ENCODE peak calls at places on chromosome 11, in six cellular contexts. T, G, M, D, F and L are unnamed samples.

GRCh38 chr11:101862410-101863233 is 52.2 kb upstream of the CEP126 start:
- DNase-seq in G (peak), T (no peak), F (no peak), M (peak), D (peak), L (no peak)

GRCh38 chr11:121895919-121896318 is 220.1 kb downstream of the BLID start:
- DNase-seq in F (no peak), T (no peak), M (peak), G (peak), D (no peak), L (no peak)

GRCh38 chr11:3609416-3610265 is 32.2 kb downstream of the ART5 start:
- DNase-seq in F (no peak), M (no peak), T (no peak), D (peak), G (peak), L (peak)

GRCh38 chr11:76604081-76604601 is 66.4 kb downstream of the LRRC32 start:
- DNase-seq in D (no peak), F (no peak), M (peak), T (no peak), G (no peak), L (no peak)

GRCh38 chr11:57277845-57278720 is 41.0 kb upstream of the APLNR start:
- DNase-seq in D (peak), F (peak), T (peak), M (peak), G (peak), L (peak)

GRCh38 chr11:21975242-21975641 is 217.6 kb upstream of the ANO5 start:
- DNase-seq in F (no peak), T (no peak), G (no peak), M (no peak), D (no peak), L (no peak)

GRCh38 chr11:79167510-79168188 is 273.2 kb downstream of the TENM4 start:
- DNase-seq in G (peak), F (no peak), D (no peak), M (no peak), T (no peak), L (no peak)

GRCh38 chr11:71580057-71581003 is 2.3 kb downstream of the KRTAP5-11 start:
- DNase-seq in F (peak), M (peak), D (peak), G (peak), T (no peak), L (peak)

GRCh38 chr11:10294289-10294953 is 402 bp upstream of the SBF2 start:
- DNase-seq in F (peak), M (peak), G (peak), D (no peak), T (no peak), L (no peak)

GRCh38 chr11:26073646-26074045 is 258.3 kb upstream of the ANO3 start:
- DNase-seq in M (no peak), G (no peak), D (no peak), T (no peak), F (no peak), L (no peak)

GRCh38 chr11:18608373-18608772 is 8.8 kb downstream of the MISFA start:
- DNase-seq in G (peak), M (no peak), F (no peak), T (no peak), D (no peak), L (peak)

GRCh38 chr11:101466352-101466751 is 117.5 kb downstream of the TRPC6 start:
- DNase-seq in G (no peak), D (no peak), T (no peak), F (no peak), M (no peak), L (no peak)

GRCh38 chr11:68445531-68446035 is 15.0 kb upstream of the PPP6R3 start:
- DNase-seq in M (no peak), T (no peak), D (no peak), F (no peak), G (no peak), L (no peak)

GRCh38 chr11:11668781-11669180 is 47.0 kb upstream of the GALNT18 start:
- DNase-seq in F (no peak), G (no peak), T (no peak), M (no peak), D (no peak), L (no peak)

GRCh38 chr11:11669447-11669846 is 47.6 kb upstream of the GALNT18 start:
- DNase-seq in T (no peak), G (no peak), D (no peak), F (peak), M (no peak), L (no peak)

GRCh38 chr11:11672101-11672500 is 50.3 kb upstream of the GALNT18 start:
- DNase-seq in T (no peak), F (no peak), G (no peak), D (no peak), M (no peak), L (no peak)

GRCh38 chr11:11672764-11673163 is 51.0 kb upstream of the GALNT18 start:
- DNase-seq in D (no peak), M (no peak), F (no peak), T (no peak), G (no peak), L (no peak)

DNA sequence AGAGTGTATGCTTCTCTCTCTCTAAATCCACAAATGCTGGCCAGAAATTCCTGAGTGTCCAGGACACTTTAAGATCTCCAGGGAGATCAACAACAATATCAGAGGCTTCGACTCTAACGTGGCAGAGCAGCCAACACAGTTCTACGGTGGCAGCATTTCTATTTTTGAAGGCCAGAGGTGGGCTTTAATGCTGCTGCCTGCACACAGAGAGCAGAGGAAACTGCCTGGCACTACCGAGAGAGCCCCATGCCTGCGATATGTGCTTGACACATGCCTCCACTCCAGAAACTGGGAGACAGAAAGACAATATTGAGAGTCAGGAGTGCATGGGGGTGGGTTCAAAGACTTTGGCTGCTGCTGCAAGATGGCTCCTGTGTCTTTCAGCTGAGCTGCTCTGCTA is 48.8 kb upstream of the GALNT18 start:
- DNase-seq in T (no peak), M (no peak), D (no peak), G (no peak), F (no peak), L (no peak)
- TF ChIP-seq POLR2A in T (no peak), M (no peak), D (no peak), G (no peak), F (no peak), L (no peak)

GRCh38 chr11:126415669-126416420 is 60.4 kb downstream of the ST3GAL4 start:
- DNase-seq in M (no peak), D (no peak), G (no peak), F (peak), T (peak), L (no peak)

GRCh38 chr11:126414615-126415014 is 59.1 kb downstream of the ST3GAL4 start:
- DNase-seq in G (no peak), D (no peak), M (no peak), T (no peak), F (no peak), L (no peak)

GRCh38 chr11:126417463-126417862 is 62.0 kb downstream of the ST3GAL4 start:
- DNase-seq in F (no peak), G (no peak), M (no peak), D (no peak), T (no peak), L (no peak)

GRCh38 chr11:126415128-126415527 is 59.6 kb downstream of the ST3GAL4 start:
- DNase-seq in T (peak), G (peak), M (peak), F (peak), D (no peak), L (no peak)

DNA sequence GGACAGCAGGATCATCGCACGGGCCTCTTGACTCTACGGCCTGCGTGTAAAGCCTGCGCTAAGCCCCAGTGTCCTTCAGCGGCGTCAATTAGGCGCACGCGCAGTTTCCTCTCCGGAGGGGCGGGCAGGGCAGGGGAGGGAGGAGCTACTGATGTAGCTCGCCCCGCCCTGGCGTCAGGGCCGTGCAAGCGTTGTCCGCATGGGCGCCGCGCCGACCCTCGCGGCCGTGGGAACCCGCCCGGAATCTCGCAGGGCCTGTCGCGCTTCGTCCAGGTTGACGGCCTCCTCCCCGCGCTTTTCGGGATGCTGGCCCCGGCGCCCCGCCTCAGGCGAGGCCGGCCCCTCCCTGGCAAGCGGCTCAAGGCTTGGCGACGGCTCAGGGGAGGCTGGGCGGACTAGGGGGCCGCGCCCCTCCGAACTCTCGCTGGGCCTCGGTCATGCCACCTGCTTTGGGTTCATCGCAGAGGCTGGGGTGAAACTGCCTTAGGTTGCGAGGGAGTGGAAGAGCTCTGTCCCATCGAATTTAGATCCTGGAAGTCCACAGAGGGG is 61.1 kb downstream of the ST3GAL4 start:
- DNase-seq in G (peak), M (peak), D (no peak), F (peak), T (peak), L (peak)
- TF ChIP-seq POLR2A in G (no peak), M (no peak), D (no peak), F (peak), T (no peak), L (no peak)

DNA sequence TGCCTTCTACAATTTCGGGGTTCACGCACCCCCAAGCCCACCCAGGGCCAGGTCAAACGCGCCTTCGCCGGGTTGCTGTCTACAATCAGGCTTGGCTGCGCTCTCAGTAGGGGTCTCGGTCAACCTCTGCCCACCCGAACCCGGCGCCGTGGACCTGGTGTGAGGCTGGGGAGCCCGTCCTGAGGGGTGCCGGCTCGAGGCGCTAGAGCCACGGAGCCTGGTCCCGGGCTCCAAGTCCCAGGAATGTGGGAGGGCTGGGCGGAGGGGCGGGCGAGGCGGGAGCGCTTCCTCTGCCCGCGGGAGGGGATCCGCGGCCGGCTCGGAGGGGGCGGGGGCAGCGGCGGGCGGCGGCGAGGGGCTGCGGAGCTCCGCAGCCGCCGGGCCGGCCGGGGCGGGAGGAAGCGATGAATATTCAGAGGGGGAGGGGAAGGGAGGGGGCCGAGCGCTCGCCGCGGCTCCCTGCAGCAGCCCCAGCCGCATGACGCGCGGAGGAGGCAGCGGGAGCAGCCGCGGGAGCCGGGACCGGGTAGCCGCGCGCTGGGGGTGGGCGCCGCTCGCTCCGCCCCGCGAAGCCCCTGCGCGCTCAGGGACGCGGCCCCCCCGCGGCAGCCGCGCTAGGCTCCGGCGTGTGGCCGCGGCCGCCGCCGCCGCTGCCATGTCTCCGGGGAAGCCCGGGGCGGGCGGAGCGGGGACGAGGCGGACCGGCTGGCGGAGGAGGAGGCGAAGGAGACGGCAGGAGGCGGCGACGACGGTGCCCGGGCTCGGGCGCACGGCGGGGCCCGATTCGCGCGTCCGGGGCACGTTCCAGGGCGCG is at the start of gene PTPRJ:
- DNase-seq in M (no peak), F (peak), G (peak), D (no peak), T (no peak), L (peak)
- TF ChIP-seq POLR2A in M (no peak), F (no peak), G (peak), D (no peak), T (peak), L (no peak)

GRCh38 chr11:65112551-65113360 is 1.1 kb downstream of the TM7SF2 start:
- DNase-seq in D (no peak), G (peak), M (no peak), F (peak), T (no peak), L (peak)
- TF ChIP-seq POLR2A in D (no peak), G (no peak), M (no peak), F (no peak), T (no peak), L (peak)

GRCh38 chr11:640021-640706 is 3.1 kb downstream of the DRD4 start:
- DNase-seq in M (no peak), F (no peak), G (no peak), D (no peak), T (no peak), L (no peak)
- TF ChIP-seq POLR2A in M (no peak), F (no peak), G (no peak), D (no peak), T (no peak), L (no peak)

DNA sequence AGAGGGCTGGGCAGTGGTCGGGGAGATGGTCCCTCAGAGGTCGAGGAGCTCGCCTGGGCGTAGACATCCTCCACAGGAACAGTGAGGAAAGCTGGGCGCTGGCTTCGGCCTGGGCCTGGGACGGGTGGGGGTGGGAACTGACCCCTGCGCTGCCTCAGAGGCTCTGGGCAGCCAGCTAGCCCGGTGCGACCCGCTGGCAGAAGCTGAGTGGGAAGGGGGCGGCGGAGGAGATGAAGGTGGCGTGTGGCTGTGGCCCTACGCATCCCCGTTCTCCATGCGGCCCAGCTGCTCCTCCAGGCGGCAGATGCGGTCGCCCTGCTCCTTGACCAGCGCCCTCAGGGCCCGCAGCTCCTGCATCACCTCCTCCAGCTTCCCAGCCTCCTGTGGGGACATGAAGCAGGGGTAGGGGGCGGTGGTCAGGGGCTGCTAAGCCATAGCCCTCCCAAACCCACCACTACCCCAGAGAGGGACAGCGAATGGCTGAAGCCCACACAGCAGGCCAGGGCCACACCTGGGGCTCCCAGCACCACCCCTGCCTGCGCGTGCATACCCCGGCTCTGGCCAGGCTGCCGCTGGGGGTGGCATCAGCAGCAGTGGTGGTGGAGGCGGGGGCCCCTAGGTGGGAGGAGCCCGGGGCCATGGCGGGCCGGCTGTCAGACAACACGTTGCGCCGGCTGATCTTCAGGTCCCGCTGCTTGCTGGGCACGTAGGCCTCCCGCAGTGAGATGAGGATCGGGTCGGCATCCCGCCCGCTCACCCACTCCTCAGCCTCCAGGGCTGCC is 830 bp upstream of the PTPRCAP start:
- DNase-seq in D (no peak), M (no peak), T (no peak), G (no peak), F (no peak), L (no peak)
- TF ChIP-seq POLR2A in D (no peak), M (no peak), T (no peak), G (no peak), F (no peak), L (no peak)

GRCh38 chr11:46299425-46300067 is 22.1 kb downstream of the CREB3L1 start:
- DNase-seq in T (no peak), M (no peak), G (peak), D (no peak), F (no peak), L (no peak)

GRCh38 chr11:46302866-46303265 is 25.4 kb downstream of the CREB3L1 start:
- DNase-seq in F (no peak), G (no peak), T (no peak), M (no peak), D (no peak), L (no peak)

GRCh38 chr11:46298699-46299424 is 21.4 kb downstream of the CREB3L1 start:
- DNase-seq in D (no peak), F (no peak), T (no peak), M (no peak), G (peak), L (no peak)

GRCh38 chr11:46296520-46297448 is 19.3 kb downstream of the CREB3L1 start:
- DNase-seq in T (no peak), F (peak), D (no peak), M (no peak), G (peak), L (peak)

GRCh38 chr11:46300270-46300669 is 22.8 kb downstream of the CREB3L1 start:
- DNase-seq in G (no peak), T (no peak), M (no peak), D (no peak), F (no peak), L (no peak)
- TF ChIP-seq POLR2A in G (no peak), T (no peak), M (no peak), D (no peak), F (no peak), L (no peak)

GRCh38 chr11:33891714-33892327 is at the start of gene LMO2:
- DNase-seq in D (no peak), T (no peak), M (no peak), F (no peak), G (no peak), L (no peak)
- TF ChIP-seq POLR2A in D (no peak), T (no peak), M (no peak), F (no peak), G (no peak), L (peak)

GRCh38 chr11:65918211-65919150 is at the start of gene C11orf68:
- DNase-seq in T (no peak), G (no peak), M (no peak), D (no peak), F (peak), L (no peak)
- TF ChIP-seq POLR2A in T (peak), G (peak), M (no peak), D (no peak), F (no peak), L (peak)

GRCh38 chr11:27472398-27473016 is at the start of gene LGR4:
- DNase-seq in D (peak), F (peak), G (peak), T (peak), M (peak), L (peak)
- TF ChIP-seq POLR2A in D (no peak), F (peak), G (no peak), T (peak), M (no peak), L (no peak)